ENCODE peak calls at places on chromosome X, in eight cellular contexts. N, A, Z, I, E, H, Y and R are unnamed samples.
A peak's percentile ranks its signal among the peaks of the same experiment; 100 is the strongest.

GRCh38 chrX:115183980-115184379 is 5.2 kb upstream of the RBMXL3 start:
- DNase-seq in N (no peak), A (no peak), Z (no peak), I (no peak), E (no peak), H (no peak), Y (no peak), R (no peak)

GRCh38 chrX:40102393-40103381 is 4.9 kb upstream of the BCOR start:
- DNase-seq in N (no peak), A (peak; percentile 46), Z (no peak), I (no peak), E (no peak), H (no peak), Y (no peak), R (no peak)

GRCh38 chrX:14032383-14032782 is 2.7 kb upstream of the GEMIN8 start:
- DNase-seq in N (no peak), A (peak; percentile 69), Z (peak; percentile 14), I (peak; percentile 28), E (peak; percentile 36), H (no peak), Y (peak; percentile 60), R (no peak)

GRCh38 chrX:132875705-132876508 is 82.5 kb downstream of the HS6ST2 start:
- DNase-seq in N (no peak), A (no peak), Z (no peak), I (no peak), E (no peak), H (no peak), Y (no peak), R (no peak)

GRCh38 chrX:23699636-23700194 is 32.4 kb downstream of the PRDX4 start:
- DNase-seq in N (no peak), A (peak; percentile 24), Z (no peak), I (peak; percentile 22), E (no peak), H (no peak), Y (no peak), R (peak; percentile 8)

GRCh38 chrX:111041018-111041462 is 55.0 kb upstream of the PAK3 start:
- DNase-seq in N (no peak), A (peak; percentile 29), Z (no peak), I (no peak), E (no peak), H (no peak), Y (peak; percentile 40), R (peak; percentile 13)

GRCh38 chrX:86946569-86946968 is 571.0 kb upstream of the KLHL4 start:
- DNase-seq in N (no peak), A (peak; percentile 36), Z (no peak), I (no peak), E (no peak), H (no peak), Y (no peak), R (no peak)

GRCh38 chrX:137547291-137547690 is 18.6 kb upstream of the ZIC3 start:
- DNase-seq in N (no peak), A (no peak), Z (no peak), I (no peak), E (no peak), H (no peak), Y (no peak), R (no peak)

GRCh38 chrX:22073928-22074327 is 41.8 kb downstream of the PHEX start:
- DNase-seq in N (no peak), A (no peak), Z (no peak), I (no peak), E (no peak), H (no peak), Y (no peak), R (no peak)

GRCh38 chrX:153414838-153415552 is 3.7 kb downstream of the ZFP92 start:
- DNase-seq in N (peak; percentile 27), A (no peak), Z (no peak), I (no peak), E (no peak), H (no peak), Y (no peak), R (no peak)

GRCh38 chrX:13647709-13648212 is 5.2 kb upstream of the TCEANC start:
- DNase-seq in N (peak; percentile 20), A (peak; percentile 77), Z (no peak), I (peak; percentile 45), E (peak; percentile 68), H (peak; percentile 73), Y (peak; percentile 54), R (no peak)

GRCh38 chrX:6169407-6169806 is 59.3 kb downstream of the NLGN4X start:
- DNase-seq in N (no peak), A (no peak), Z (no peak), I (no peak), E (no peak), H (no peak), Y (no peak), R (no peak)

GRCh38 chrX:24301060-24301459 is 12.8 kb downstream of the SUPT20HL2 start:
- DNase-seq in N (no peak), A (no peak), Z (no peak), I (no peak), E (no peak), H (no peak), Y (no peak), R (no peak)

GRCh38 chrX:69991685-69992084 is 58.1 kb downstream of the AWAT2 start:
- DNase-seq in N (no peak), A (no peak), Z (no peak), I (no peak), E (peak; percentile 38), H (no peak), Y (no peak), R (no peak)

GRCh38 chrX:132612990-132613564 is 124.2 kb upstream of the MBNL3 start:
- DNase-seq in N (peak; percentile 19), A (peak; percentile 61), Z (peak; percentile 7), I (peak; percentile 22), E (peak; percentile 56), H (no peak), Y (peak; percentile 8), R (peak; percentile 1)

GRCh38 chrX:68938244-68939004 is 109.6 kb downstream of the EFNB1 start:
- DNase-seq in N (peak; percentile 21), A (no peak), Z (no peak), I (no peak), E (peak; percentile 45), H (peak; percentile 50), Y (no peak), R (no peak)

GRCh38 chrX:138710866-138711331 is 618 bp downstream of the FGF13 start:
- DNase-seq in N (peak; percentile 8), A (peak; percentile 6), Z (no peak), I (no peak), E (peak; percentile 22), H (peak; percentile 57), Y (no peak), R (peak; percentile 2)

GRCh38 chrX:115067812-115068211 is 50.4 kb upstream of the IL13RA2 start:
- DNase-seq in N (no peak), A (peak; percentile 8), Z (no peak), I (no peak), E (no peak), H (no peak), Y (no peak), R (no peak)

GRCh38 chrX:2576793-2577192 is 76.0 kb upstream of the DHRSX start:
- DNase-seq in N (no peak), A (no peak), Z (no peak), I (no peak), E (no peak), H (no peak), Y (no peak), R (peak; percentile 29)

GRCh38 chrX:139566981-139567380 is 36.4 kb downstream of the F9 start:
- DNase-seq in N (no peak), A (no peak), Z (no peak), I (no peak), E (no peak), H (no peak), Y (no peak), R (no peak)

DNA sequence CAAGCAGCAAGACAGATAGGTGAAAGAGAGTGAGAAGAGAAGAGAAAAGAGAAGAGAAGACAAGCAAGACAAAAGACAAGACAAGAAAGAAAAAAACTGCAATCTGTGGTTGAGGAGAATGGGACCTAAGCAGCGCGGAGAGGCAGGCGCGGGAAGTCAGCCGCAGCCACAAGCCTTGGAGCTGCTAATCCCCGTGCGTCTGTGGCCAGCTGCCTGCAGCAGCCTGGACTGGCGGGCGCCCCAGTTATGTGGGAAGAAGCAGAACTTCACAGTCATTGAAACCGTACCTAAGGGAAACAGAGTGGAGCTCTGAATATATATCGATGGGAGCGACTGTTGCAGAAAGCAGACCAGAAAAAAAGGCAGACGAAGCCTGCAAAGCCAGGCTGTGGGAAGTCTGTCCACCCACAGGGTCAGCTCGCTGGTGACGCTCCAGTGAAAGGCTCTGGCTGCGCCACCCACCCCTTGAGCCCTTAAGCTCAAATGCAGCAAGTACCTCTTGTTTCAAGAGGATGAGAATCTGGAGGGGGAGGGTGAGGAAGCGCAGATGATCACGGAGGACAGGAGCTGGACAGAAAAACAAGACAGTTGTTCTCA is 24.8 kb downstream of the KCNE5 start:
- DNase-seq in N (peak; percentile 18), A (peak; percentile 21), Z (no peak), I (peak; percentile 28), E (peak; percentile 28), H (no peak), Y (no peak), R (peak; percentile 46)
- H3K4me3 ChIP-seq in N (peak overlapping the region; percentile 6), A (no peak overlapping the region), Z (no peak overlapping the region), I (no peak overlapping the region), E (no peak overlapping the region), H (no peak overlapping the region), Y (no peak overlapping the region), R (no peak overlapping the region)

DNA sequence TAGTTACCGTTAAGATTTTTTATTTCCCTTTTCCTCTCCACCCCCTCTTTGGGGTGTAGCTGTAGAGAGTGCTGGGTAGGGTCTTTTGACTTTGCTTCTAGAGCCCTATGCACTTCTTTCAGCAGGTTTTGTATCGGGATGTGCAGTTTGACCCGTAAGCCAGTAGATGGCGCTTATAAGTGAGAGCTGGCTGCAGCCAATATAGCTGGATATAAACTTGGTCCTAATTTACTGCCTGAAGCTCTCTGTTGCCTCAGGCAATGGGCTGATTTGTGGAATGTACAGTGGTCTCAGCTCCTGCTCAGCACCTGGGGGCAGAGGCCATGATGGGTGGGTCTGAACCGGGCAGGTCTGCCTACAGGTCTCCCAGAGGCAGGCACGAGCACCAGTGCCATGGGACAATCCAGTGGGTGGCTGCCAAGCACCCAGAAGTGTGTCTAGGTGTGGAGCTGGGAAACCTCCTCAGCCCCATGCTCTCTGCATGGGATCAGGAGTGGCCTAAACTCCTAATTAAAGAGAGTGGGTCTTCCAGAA is 146.5 kb downstream of the SPANXN1 start:
- DNase-seq in N (no peak), A (no peak), Z (no peak), I (no peak), E (no peak), H (no peak), Y (no peak), R (no peak)
- H3K9me3 ChIP-seq in N (no peaks in the 10 kb centered on the region), A (no peaks in the 10 kb centered on the region), Z (no peaks in the 10 kb centered on the region), I (no peaks in the 10 kb centered on the region), E (no peaks in the 10 kb centered on the region), H (no peaks in the 10 kb centered on the region), Y (no peaks in the 10 kb centered on the region), R (no peaks in the 10 kb centered on the region)

GRCh38 chrX:49059209-49060191 is 701 bp downstream of the CCDC120 start:
- DNase-seq in N (no peak), A (peak; percentile 61), Z (peak; percentile 27), I (no peak), E (no peak), H (no peak), Y (no peak), R (no peak)
- H3K4me3 ChIP-seq in N (no peak overlapping the region), A (peak overlapping the region; percentile 58), Z (peak overlapping the region; percentile 37), I (no peak overlapping the region), E (no peak overlapping the region), H (no peak overlapping the region), Y (no peak overlapping the region), R (no peak overlapping the region)

DNA sequence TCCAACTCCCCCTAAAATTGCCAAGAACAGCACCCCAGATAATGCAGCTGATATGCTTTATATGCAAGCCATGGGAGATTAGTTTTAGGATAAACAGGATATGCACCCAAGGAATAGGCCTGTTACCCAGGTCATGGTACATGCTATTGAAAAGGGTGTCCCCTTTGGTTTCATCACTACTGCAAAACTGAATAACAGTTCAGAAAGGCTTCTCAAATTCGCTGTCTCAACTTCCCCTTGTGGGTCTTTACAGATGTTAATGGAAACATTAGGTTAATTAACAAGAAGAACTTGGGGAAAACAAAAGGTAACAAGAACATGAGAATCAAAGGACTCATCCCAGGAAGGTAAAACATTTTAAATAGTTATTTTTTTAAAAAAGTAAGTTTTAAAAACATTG is 318.7 kb downstream of the PRR32 start:
- DNase-seq in N (no peak), A (no peak), Z (no peak), I (no peak), E (no peak), H (no peak), Y (no peak), R (no peak)
- H3K9me3 ChIP-seq in N (no peaks in the 10 kb centered on the region), A (no peaks in the 10 kb centered on the region), Z (no peaks in the 10 kb centered on the region), I (no peaks in the 10 kb centered on the region), E (no peaks in the 10 kb centered on the region), H (no peaks in the 10 kb centered on the region), Y (no peaks in the 10 kb centered on the region), R (no peaks in the 10 kb centered on the region)